ENCODE peak calls at places on chromosomes 12 and 14, in seven cellular contexts. Y is sigmoid colon, Q is left lung, O is heart right ventricle, E is PC-3, D is adrenal gland, F is cardiac muscle cell. G is an unnamed sample. For H3K27me3, the result is how much of the 10 kb centered on the place peaks cover.

GRCh38 chr14:58092231-58092630 is 59.8 kb downstream of the ARMH4 start:
- DNase-seq in Y (no peak), Q (no peak), O (no peak), E (peak), D (no peak), F (no peak), G (no peak)

GRCh38 chr12:59182191-59182590 is 261.9 kb upstream of the LRIG3 start:
- DNase-seq in Y (no peak), Q (no peak), O (no peak), E (no peak), D (no peak), F (no peak), G (no peak)

GRCh38 chr14:38405851-38406630 is 150.1 kb upstream of the CLEC14A start:
- DNase-seq in Y (no peak), Q (no peak), O (no peak), E (peak), D (no peak), F (peak), G (peak)

GRCh38 chr12:108772247-108772646 is 40.9 kb upstream of the CORO1C start:
- DNase-seq in Y (no peak), Q (peak), O (no peak), E (no peak), D (no peak), F (no peak), G (no peak)

GRCh38 chr12:128507470-128507869 is 240.5 kb downstream of the TMEM132C start:
- DNase-seq in Y (no peak), Q (no peak), O (no peak), E (no peak), D (no peak), F (no peak), G (no peak)

GRCh38 chr14:21652209-21652808 is 1.3 kb upstream of the OR4E2 start:
- DNase-seq in Y (no peak), Q (no peak), O (peak), E (no peak), D (no peak), F (no peak), G (no peak)

GRCh38 chr12:123044351-123044750 is 63.9 kb downstream of the ARL6IP4 start:
- DNase-seq in Y (no peak), Q (no peak), O (no peak), E (no peak), D (no peak), F (no peak), G (no peak)

GRCh38 chr12:18897816-18898215 is 159.9 kb downstream of the CAPZA3 start:
- DNase-seq in Y (no peak), Q (no peak), O (no peak), E (no peak), D (no peak), F (no peak), G (no peak)

GRCh38 chr14:54589076-54589475 is 22.1 kb downstream of the SAMD4A start:
- DNase-seq in Y (no peak), Q (no peak), O (no peak), E (peak), D (no peak), F (no peak), G (peak)

GRCh38 chr14:80095623-80096022 is 115.7 kb downstream of the DIO2 start:
- DNase-seq in Y (no peak), Q (no peak), O (no peak), E (peak), D (no peak), F (no peak), G (no peak)

GRCh38 chr12:55742719-55743130 is at the start of gene GDF11:
- DNase-seq in Y (peak), Q (peak), O (peak), E (peak), D (peak), F (peak), G (peak)

GRCh38 chr12:14200598-14200997 is 164.9 kb upstream of the ATF7IP start:
- DNase-seq in Y (no peak), Q (no peak), O (no peak), E (no peak), D (no peak), F (no peak), G (no peak)

GRCh38 chr12:57604454-57605307 is at the start of gene DTX3:
- DNase-seq in Y (peak), Q (no peak), O (peak), E (no peak), D (peak), F (peak), G (peak)

GRCh38 chr12:75658826-75659823 is 147.7 kb upstream of the KRR1 start:
- DNase-seq in Y (no peak), Q (no peak), O (no peak), E (peak), D (peak), F (no peak), G (peak)

GRCh38 chr14:22532345-22533056 is 56.5 kb downstream of the DAD1 start:
- DNase-seq in Y (no peak), Q (no peak), O (no peak), E (no peak), D (no peak), F (peak), G (peak)

GRCh38 chr12:2298556-2299195 is 245.9 kb downstream of the CACNA1C start:
- DNase-seq in Y (peak), Q (no peak), O (no peak), E (no peak), D (no peak), F (no peak), G (no peak)

GRCh38 chr12:2297658-2298057 is 244.9 kb downstream of the CACNA1C start:
- DNase-seq in Y (no peak), Q (no peak), O (no peak), E (no peak), D (no peak), F (no peak), G (no peak)

GRCh38 chr12:2295941-2296461 is 243.2 kb downstream of the CACNA1C start:
- DNase-seq in Y (peak), Q (no peak), O (no peak), E (no peak), D (no peak), F (no peak), G (peak)

GRCh38 chr12:2294651-2295475 is 242.1 kb downstream of the CACNA1C start:
- DNase-seq in Y (peak), Q (peak), O (no peak), E (no peak), D (peak), F (no peak), G (peak)

GRCh38 chr12:2297004-2297403 is 244.2 kb downstream of the CACNA1C start:
- DNase-seq in Y (peak), Q (no peak), O (peak), E (no peak), D (no peak), F (peak), G (no peak)
- H3K27me3 ChIP-seq in Y (under half), Q (under half), O (under half), E (under half), D (under half), F (under half), G (under half)

GRCh38 chr14:103085106-103086091 is 1.4 kb downstream of the LBHD2 start:
- DNase-seq in Y (no peak), Q (peak), O (no peak), E (no peak), D (no peak), F (no peak), G (no peak)
- TF ChIP-seq CTCF in Y (no peak), Q (no peak), O (peak), E (peak), D (no peak), F (peak), G (no peak)

DNA sequence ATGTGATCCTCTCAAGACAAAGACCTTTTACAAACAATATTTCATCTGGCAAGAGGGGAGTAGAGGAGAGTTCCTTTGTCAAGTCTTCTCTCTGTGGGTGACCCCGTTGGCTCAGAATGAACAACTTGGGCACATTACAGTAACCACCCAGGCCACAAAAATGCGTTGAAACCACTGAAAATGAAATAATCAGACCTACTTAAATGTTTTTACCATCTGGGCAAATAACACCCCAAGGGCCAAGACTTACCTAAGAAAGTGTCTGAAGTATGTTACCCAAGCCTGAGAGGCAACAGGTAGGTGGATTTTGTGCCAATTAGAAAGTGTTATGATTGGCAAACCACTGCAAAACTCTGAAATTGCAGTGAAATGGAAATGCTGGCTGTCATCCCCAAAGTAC is 1.3 kb downstream of the TC2N start:
- DNase-seq in Y (no peak), Q (no peak), O (no peak), E (peak), D (no peak), F (no peak), G (peak)
- H3K27ac ChIP-seq in Y (no peak), Q (peak), O (peak), E (no peak), D (no peak), F (no peak), G (no peak)

GRCh38 chr12:101045486-101046474 is 164.3 kb downstream of the SLC5A8 start:
- DNase-seq in Y (no peak), Q (no peak), O (no peak), E (no peak), D (peak), F (no peak), G (peak)

GRCh38 chr12:101044512-101045074 is 165.4 kb downstream of the SLC5A8 start:
- DNase-seq in Y (no peak), Q (no peak), O (no peak), E (no peak), D (no peak), F (peak), G (no peak)

GRCh38 chr12:101050631-101051030 is 159.4 kb downstream of the SLC5A8 start:
- DNase-seq in Y (no peak), Q (no peak), O (no peak), E (no peak), D (no peak), F (no peak), G (peak)

GRCh38 chr12:101051151-101051550 is 158.9 kb downstream of the SLC5A8 start:
- DNase-seq in Y (no peak), Q (no peak), O (no peak), E (no peak), D (no peak), F (no peak), G (no peak)

DNA sequence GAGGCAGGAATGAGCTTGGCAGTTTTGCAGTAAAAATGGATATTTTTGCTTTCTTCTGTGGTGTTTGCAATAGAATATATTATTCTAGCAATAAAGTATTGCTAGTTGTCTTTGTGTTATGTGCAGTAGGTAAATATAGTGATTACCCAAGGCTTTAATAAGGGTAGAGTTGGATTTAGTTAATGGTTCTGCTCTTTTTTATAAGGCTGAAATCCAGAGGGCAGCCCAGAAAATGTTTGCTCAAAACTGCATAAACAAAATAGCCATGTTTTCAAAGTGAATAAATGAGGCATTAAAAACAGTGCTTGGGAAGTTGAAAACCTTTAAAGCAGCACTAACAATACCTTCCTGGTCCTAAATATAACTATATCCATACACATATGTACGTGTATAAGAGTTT is 162.4 kb downstream of the SLC5A8 start:
- DNase-seq in Y (no peak), Q (no peak), O (no peak), E (no peak), D (no peak), F (no peak), G (no peak)
- H3K27me3 ChIP-seq in Y (under half), Q (under half), O (under half), E (under half), D (under half), F (under half), G (under half)

GRCh38 chr12:112564160-112564559 is 145.4 kb downstream of the PTPN11 start:
- DNase-seq in Y (no peak), Q (no peak), O (no peak), E (no peak), D (no peak), F (no peak), G (no peak)
- TF ChIP-seq CTCF in Y (no peak), Q (no peak), O (no peak), E (peak), D (no peak), F (no peak), G (no peak)

GRCh38 chr14:50955373-50956043 is 11.2 kb upstream of the PYGL start:
- DNase-seq in Y (peak), Q (peak), O (no peak), E (peak), D (peak), F (peak), G (peak)

GRCh38 chr14:50951032-50951431 is 6.7 kb upstream of the PYGL start:
- DNase-seq in Y (no peak), Q (no peak), O (no peak), E (no peak), D (no peak), F (no peak), G (no peak)

GRCh38 chr14:50957296-50957695 is 13.0 kb upstream of the PYGL start:
- DNase-seq in Y (no peak), Q (no peak), O (no peak), E (peak), D (no peak), F (no peak), G (peak)

GRCh38 chr14:50953497-50953896 is 9.2 kb upstream of the PYGL start:
- DNase-seq in Y (no peak), Q (no peak), O (no peak), E (no peak), D (no peak), F (no peak), G (no peak)

GRCh38 chr14:50954811-50955372 is 10.6 kb upstream of the PYGL start:
- DNase-seq in Y (no peak), Q (no peak), O (no peak), E (peak), D (no peak), F (peak), G (peak)
- H3K27ac ChIP-seq in Y (peak), Q (peak), O (peak), E (peak), D (peak), F (no peak), G (peak)

GRCh38 chr14:77458249-77458950 is 507 bp downstream of the AHSA1 start:
- DNase-seq in Y (no peak), Q (no peak), O (no peak), E (peak), D (peak), F (peak), G (peak)
- H3K27me3 ChIP-seq in Y (under half), Q (under half), O (under half), E (under half), D (under half), F (under half), G (under half)

DNA sequence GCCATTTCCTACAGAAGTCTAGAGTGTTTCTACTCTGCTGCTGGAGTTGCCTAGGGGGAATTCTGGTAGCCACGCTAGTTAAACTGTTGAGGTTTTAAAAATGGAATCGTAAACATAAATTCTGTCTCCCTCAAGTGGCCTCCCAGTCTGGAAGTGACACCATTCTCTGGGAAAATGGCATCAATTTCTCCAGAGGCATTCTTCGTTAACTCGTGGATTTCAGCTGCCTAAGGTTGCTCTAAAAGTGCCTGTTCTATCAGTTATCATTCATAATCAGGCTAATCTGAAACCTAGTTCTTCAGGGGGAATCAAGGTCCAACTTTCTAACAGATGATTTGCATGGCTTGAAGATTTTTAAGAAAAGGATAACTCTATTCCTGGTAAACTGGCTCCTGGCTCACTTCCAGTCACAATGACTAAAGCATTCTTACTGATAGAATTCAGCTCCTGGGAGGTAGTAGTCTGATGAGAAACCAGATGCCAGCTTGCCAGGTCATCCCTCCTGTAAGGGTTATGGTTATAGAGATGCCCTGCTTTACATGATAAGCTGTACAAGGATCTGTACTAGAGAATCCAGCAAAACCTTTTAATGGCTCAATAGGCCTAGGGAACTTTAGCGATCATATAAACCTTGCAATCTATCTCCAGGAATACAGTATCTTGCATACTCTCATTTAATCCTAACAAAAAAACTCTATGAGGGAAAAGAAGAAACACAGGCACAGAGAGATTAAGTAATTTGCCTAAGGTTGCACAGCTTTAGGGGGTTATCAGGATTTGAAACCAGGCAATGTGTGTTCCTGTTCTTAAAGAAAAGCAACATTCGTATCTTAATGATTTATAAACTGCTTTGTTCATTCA is 1.5 kb downstream of the L3HYPDH start:
- DNase-seq in Y (no peak), Q (no peak), O (peak), E (peak), D (peak), F (peak), G (peak)
- TF ChIP-seq CTCF in Y (no peak), Q (no peak), O (no peak), E (peak), D (no peak), F (no peak), G (no peak)

DNA sequence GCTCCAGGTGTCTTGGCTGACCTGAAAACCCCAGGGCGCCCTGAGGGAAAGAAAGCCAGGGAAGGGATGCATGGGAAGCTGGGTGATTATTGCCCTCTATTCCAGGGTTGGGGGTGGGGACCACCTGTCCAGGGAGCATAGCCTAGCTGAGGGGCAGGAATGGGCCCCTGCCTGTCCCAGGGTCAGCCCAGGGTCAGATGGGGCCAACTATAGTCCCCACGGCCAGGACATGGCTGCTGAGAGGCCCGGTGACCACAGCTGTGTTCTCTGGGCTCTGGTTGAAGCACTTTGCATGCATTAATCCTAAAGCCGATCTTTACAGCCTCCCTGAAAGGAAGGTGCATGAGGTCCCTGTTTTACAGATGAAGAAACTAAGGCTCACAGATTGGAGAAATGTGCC is 30.1 kb upstream of the ZFP36L1 start:
- DNase-seq in Y (no peak), Q (no peak), O (no peak), E (no peak), D (no peak), F (no peak), G (no peak)
- H3K27ac ChIP-seq in Y (no peak), Q (no peak), O (no peak), E (no peak), D (no peak), F (no peak), G (no peak)

DNA sequence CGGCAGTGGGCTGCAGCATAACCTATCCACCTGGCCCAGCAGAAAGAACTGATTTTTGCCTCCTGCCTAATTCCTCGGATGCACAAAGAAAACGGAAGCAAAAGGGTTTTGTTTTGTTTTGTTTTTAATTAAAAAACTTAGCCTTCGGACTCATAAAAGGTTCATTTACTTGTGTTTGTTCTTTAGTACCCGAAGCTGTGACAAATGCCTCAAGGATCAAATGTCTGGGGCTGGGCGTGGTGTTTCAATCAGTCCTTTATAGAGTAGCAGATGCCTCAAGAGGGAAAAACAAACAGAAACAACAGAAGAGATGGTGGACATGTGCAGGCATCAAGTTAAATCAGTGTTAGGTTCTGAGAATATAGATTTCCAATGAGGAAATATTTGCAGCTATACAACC is 1.6 kb upstream of the WIF1 start:
- DNase-seq in Y (no peak), Q (no peak), O (no peak), E (peak), D (no peak), F (no peak), G (no peak)
- H3K27me3 ChIP-seq in Y (under half), Q (under half), O (half or more), E (half or more), D (half or more), F (half or more), G (under half)

G was measured in fibroblast of lung.